ENCODE peak calls at places on chromosomes 1 and 21, in five cellular contexts. M is K562, Z is GM12878, H is SK-N-SH, K is HepG2. R is an unnamed sample.

GRCh38 chr1:35220976-35221375 is 28.0 kb upstream of the SFPQ start:
- DNase-seq in M (peak; percentile 68), K (peak; percentile 23), Z (no peak), H (peak; percentile 62), R (peak; percentile 66)

GRCh38 chr1:43577647-43578542 is 47.2 kb downstream of the PTPRF start:
- DNase-seq in M (no peak), Z (no peak), K (no peak), H (peak; percentile 75), R (no peak)

GRCh38 chr21:32726742-32727477 is 903 bp downstream of the SYNJ1 start:
- DNase-seq in H (peak; percentile 34), M (peak; percentile 67), Z (no peak), K (no peak), R (peak; percentile 58)

GRCh38 chr1:210328032-210328745 is 513 bp upstream of the HHAT start:
- DNase-seq in K (no peak), M (no peak), Z (no peak), H (peak; percentile 49), R (peak; percentile 26)

GRCh38 chr1:205294175-205294913 is 27.2 kb downstream of the NUAK2 start:
- DNase-seq in H (no peak), Z (no peak), M (peak; percentile 53), K (peak; percentile 89), R (no peak)

GRCh38 chr1:107914144-107914543 is 50.8 kb downstream of the VAV3 start:
- DNase-seq in K (no peak), Z (no peak), H (no peak), M (no peak), R (no peak)

GRCh38 chr1:220878223-220879081 is 791 bp upstream of the HLX start:
- DNase-seq in K (no peak), H (no peak), Z (no peak), M (no peak), R (no peak)

GRCh38 chr1:243642936-243643335 is 207.1 kb downstream of the AKT3 start:
- DNase-seq in M (no peak), H (no peak), K (no peak), Z (no peak), R (no peak)

GRCh38 chr1:14949836-14950674 is 203.5 kb upstream of the TMEM51 start:
- DNase-seq in H (no peak), Z (no peak), K (peak; percentile 71), M (no peak), R (peak; percentile 28)

GRCh38 chr1:119652587-119652986 is 4.5 kb upstream of the ZNF697 start:
- DNase-seq in M (no peak), H (no peak), K (no peak), Z (no peak), R (no peak)

GRCh38 chr1:24890861-24891260 is 39.2 kb downstream of the RUNX3 start:
- DNase-seq in H (no peak), M (no peak), Z (no peak), K (no peak), R (no peak)

GRCh38 chr1:201216395-201217085 is 25.9 kb downstream of the IGFN1 start:
- DNase-seq in Z (no peak), M (no peak), K (no peak), H (no peak), R (no peak)

GRCh38 chr1:23168079-23168461 is 586 bp downstream of the LUZP1 start:
- DNase-seq in M (peak; percentile 70), H (peak; percentile 87), Z (no peak), K (no peak), R (peak; percentile 31)

GRCh38 chr1:111723091-111723806 is 15.9 kb downstream of the INKA2 start:
- DNase-seq in H (no peak), Z (no peak), M (no peak), K (no peak), R (no peak)

GRCh38 chr1:40477680-40478057 is 579 bp downstream of the ZFP69 start:
- DNase-seq in H (no peak), M (peak; percentile 47), K (no peak), Z (no peak), R (peak; percentile 35)

GRCh38 chr1:52905376-52905698 is 16.2 kb downstream of the ECHDC2 start:
- DNase-seq in M (no peak), Z (no peak), H (no peak), K (no peak), R (no peak)

GRCh38 chr1:94727846-94728715 is 92.1 kb upstream of the SLC44A3 start:
- DNase-seq in Z (no peak), K (peak; percentile 54), H (no peak), M (no peak), R (no peak)

GRCh38 chr21:31143021-31143420 is 104.7 kb upstream of the KRTAP19-8 start:
- DNase-seq in H (no peak), K (no peak), Z (no peak), M (no peak), R (no peak)

GRCh38 chr1:41109316-41110263 is 88.1 kb upstream of the SLFNL1 start:
- DNase-seq in K (peak; percentile 66), M (peak; percentile 71), Z (no peak), H (no peak), R (no peak)

GRCh38 chr1:119871881-119872280 is 24.4 kb downstream of the ADAM30 start:
- DNase-seq in M (no peak), H (no peak), Z (no peak), K (no peak), R (no peak)

GRCh38 chr1:161492827-161493226 is 12.4 kb upstream of the FCGR2A start:
- DNase-seq in H (no peak), Z (no peak), K (no peak), M (no peak), R (no peak)

GRCh38 chr1:53037159-53037558 is 24.9 kb upstream of the PODN start:
- DNase-seq in M (no peak), Z (no peak), K (no peak), H (no peak), R (no peak)

GRCh38 chr1:179990847-179991246 is 36.2 kb downstream of the CEP350 start:
- DNase-seq in M (no peak), H (no peak), K (no peak), Z (no peak), R (no peak)

GRCh38 chr1:219876798-219877209 is 51.6 kb downstream of the SLC30A10 start:
- DNase-seq in M (peak; percentile 76), Z (no peak), K (peak; percentile 15), H (no peak), R (peak; percentile 26)

GRCh38 chr1:47871799-47872353 is 125.3 kb downstream of the TRABD2B start:
- DNase-seq in M (no peak), H (no peak), Z (no peak), K (peak; percentile 63), R (no peak)

GRCh38 chr1:19437911-19438310 is 47.4 kb downstream of the CAPZB start:
- DNase-seq in M (no peak), K (no peak), H (no peak), Z (no peak), R (no peak)

GRCh38 chr1:97090725-97091124 is 369.1 kb downstream of the PTBP2 start:
- DNase-seq in Z (no peak), M (no peak), H (no peak), K (no peak), R (no peak)

GRCh38 chr1:37854406-37854805 is 5.0 kb downstream of the MTF1 start:
- DNase-seq in Z (no peak), H (no peak), K (no peak), M (no peak), R (no peak)

GRCh38 chr1:40531381-40532061 is at the start of gene ZNF684:
- DNase-seq in M (peak; percentile 97), Z (peak; percentile 89), H (peak; percentile 86), K (peak; percentile 96), R (peak; percentile 91)

GRCh38 chr21:42636931-42637601 is 16.4 kb upstream of the PDE9A start:
- DNase-seq in M (no peak), K (no peak), H (no peak), Z (no peak), R (no peak)

GRCh38 chr1:85049735-85050166 is 1.5 kb upstream of the MCOLN3 start:
- DNase-seq in K (no peak), M (no peak), H (no peak), Z (no peak), R (no peak)

GRCh38 chr1:98692482-98692881 is 31.0 kb downstream of the SNX7 start:
- DNase-seq in Z (no peak), H (no peak), M (no peak), K (no peak), R (no peak)
- TF ChIP-seq FOXM1 in Z (no peak), H (no peak), M (no peak), K (no peak), R (no peak)

DNA sequence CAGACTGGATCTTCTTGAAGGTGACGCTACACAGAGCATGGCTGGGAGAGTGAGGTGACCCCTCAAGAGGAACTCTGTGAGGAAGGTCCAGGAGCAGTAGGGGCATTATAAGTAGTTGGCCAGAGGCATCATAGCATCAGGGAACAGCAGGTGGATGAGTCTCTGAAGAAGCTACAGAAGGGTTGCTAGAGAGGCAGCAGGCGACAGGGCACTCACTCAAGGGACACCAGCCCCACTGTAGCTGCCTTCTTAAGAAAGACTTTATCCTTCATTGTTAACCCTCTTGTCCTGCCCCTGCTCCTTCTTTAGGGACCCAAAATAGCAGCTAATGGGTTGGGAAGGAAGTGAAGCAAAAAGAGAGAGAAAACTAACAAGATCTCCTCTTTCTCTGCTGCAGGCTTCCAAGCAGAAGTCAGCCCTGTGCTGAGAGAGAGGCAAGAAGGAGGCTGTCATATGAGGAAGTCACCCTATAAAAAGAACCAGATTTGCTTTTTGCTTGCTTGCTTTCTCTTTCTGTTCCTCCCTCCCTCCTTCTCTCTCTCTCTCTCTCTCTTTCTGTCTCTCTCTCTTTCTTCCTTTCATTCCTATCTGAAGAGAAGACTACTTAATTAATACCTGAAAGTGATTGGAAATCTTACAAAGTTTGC is 7.7 kb upstream of the CD5L start:
- DNase-seq in M (no peak), Z (no peak), K (no peak), H (no peak), R (no peak)
- TF ChIP-seq FOXM1 in M (no peak), Z (no peak), K (no peak), H (no peak), R (no peak)

GRCh38 chr1:12738934-12739333 is 7.1 kb upstream of the CFAP107 start:
- DNase-seq in M (no peak), K (no peak), Z (no peak), H (no peak), R (no peak)

GRCh38 chr1:12739613-12740012 is 6.4 kb upstream of the CFAP107 start:
- DNase-seq in M (no peak), Z (no peak), H (no peak), K (no peak), R (no peak)

DNA sequence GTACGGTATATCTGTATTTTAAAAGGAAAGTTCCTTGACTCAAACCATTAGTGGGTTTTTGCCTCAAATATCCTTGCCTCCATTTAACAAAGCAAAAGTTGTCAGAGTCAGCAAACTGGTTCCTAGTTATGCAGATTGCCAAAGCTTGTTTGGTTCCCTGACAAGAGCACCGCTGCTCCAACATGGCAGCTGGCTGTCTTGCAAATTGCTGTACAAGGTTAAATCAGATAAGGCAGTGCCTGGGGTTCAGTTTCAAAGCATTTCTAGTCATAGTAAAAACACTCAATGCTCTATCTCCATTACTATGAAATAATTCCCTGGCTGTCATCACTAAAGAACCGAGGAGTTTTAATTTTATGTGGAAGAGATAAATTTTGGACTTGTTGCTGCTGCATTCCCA is 11.3 kb upstream of the CFAP107 start:
- DNase-seq in H (no peak), M (no peak), K (no peak), Z (no peak), R (no peak)
- TF ChIP-seq FOXM1 in H (no peak), M (no peak), K (no peak), Z (no peak), R (no peak)

DNA sequence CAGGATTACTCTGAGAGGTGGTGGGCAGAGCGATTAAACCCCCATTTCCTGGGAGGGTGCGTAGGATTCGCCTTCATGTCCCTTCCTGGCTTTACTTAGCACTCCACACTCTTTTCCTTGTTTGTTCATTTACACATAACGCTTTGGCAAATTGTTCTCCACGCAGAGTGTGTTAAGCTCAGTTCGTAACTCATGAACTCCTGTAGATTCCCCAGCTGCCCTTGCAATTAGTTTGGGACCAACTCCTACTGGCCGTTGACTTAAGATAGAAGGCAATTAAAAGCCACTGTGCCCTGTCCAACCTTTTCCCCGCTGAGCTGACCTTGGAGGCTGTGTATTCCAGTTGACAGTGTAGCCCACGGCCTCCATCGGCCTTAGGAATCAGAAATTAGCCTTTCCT is 57.9 kb upstream of the IGSF5 start:
- DNase-seq in M (no peak), Z (no peak), H (no peak), K (no peak), R (no peak)
- TF ChIP-seq FOXM1 in M (no peak), Z (no peak), H (no peak), K (no peak), R (no peak)